ENCODE peak calls at places on chromosomes 7 and 10, in five cellular contexts. S is stimulated activated CD8-positive, alpha-beta memory T cell treated with anti-CD3 and anti-CD28 coated beads, Interleukin-15, amount 100 ng/mL, for 24 hours; Q is activated effector memory CD4-positive, alpha-beta T cell treated with Interleukin-2 at 50 U/mL for 16 hours; O is T-helper 2 cell; G is HTR-8/SVneo. D is an unnamed sample.

GRCh38 chr10:19860107-19860506 is 43.9 kb downstream of the PLXDC2 start:
- DNase-seq in G (no peak), Q (no peak), O (no peak), S (no peak), D (no peak)

GRCh38 chr10:50988792-50989191 is 85.5 kb upstream of the PRKG1 start:
- DNase-seq in O (no peak), G (no peak), S (no peak), Q (no peak), D (no peak)

GRCh38 chr10:119030421-119031250 is 1.1 kb downstream of the NANOS1 start:
- DNase-seq in S (peak), Q (peak), G (no peak), O (peak), D (peak)

GRCh38 chr10:70167246-70167645 is 3.1 kb downstream of the SAR1A start:
- DNase-seq in Q (no peak), G (no peak), S (no peak), O (no peak), D (no peak)

GRCh38 chr7:83468251-83468739 is 180.6 kb downstream of the SEMA3E start:
- DNase-seq in O (no peak), G (peak), S (no peak), Q (no peak), D (no peak)

GRCh38 chr7:24715661-24716479 is 41.4 kb downstream of the GSDME start:
- DNase-seq in S (no peak), G (peak), O (no peak), Q (no peak), D (no peak)

GRCh38 chr7:127955051-127955531 is 76.1 kb downstream of the LRRC4 start:
- DNase-seq in O (no peak), G (no peak), Q (no peak), S (no peak), D (no peak)

GRCh38 chr7:151426486-151426905 is 13.4 kb downstream of the CRYGN start:
- DNase-seq in Q (no peak), G (peak), S (no peak), O (no peak), D (no peak)

GRCh38 chr10:1486841-1487240 is 250.5 kb downstream of the ADARB2 start:
- DNase-seq in S (no peak), Q (no peak), O (no peak), G (no peak), D (no peak)

GRCh38 chr7:50342616-50343114 is 38.1 kb downstream of the IKZF1 start:
- DNase-seq in S (no peak), G (no peak), O (peak), Q (no peak), D (peak)

GRCh38 chr10:113735913-113736312 is 15.6 kb upstream of the PLEKHS1 start:
- DNase-seq in S (no peak), Q (no peak), O (no peak), G (no peak), D (no peak)

GRCh38 chr7:121395494-121395960 is 581 bp downstream of the FAM3C start:
- DNase-seq in G (peak), Q (peak), O (peak), S (no peak), D (peak)

GRCh38 chr7:74365320-74366022 is 76.3 kb downstream of the CLIP2 start:
- DNase-seq in S (no peak), G (peak), O (no peak), Q (no peak), D (no peak)

GRCh38 chr7:26603631-26604030 is 260.8 kb downstream of the SKAP2 start:
- DNase-seq in G (no peak), O (no peak), Q (no peak), S (no peak), D (no peak)

GRCh38 chr10:74213571-74214162 is 62.6 kb downstream of the ADK start:
- DNase-seq in G (peak), Q (peak), O (peak), S (no peak), D (peak)

GRCh38 chr10:102422586-102423129 is 2.0 kb downstream of the FBXL15 start:
- DNase-seq in S (no peak), O (no peak), Q (no peak), G (no peak), D (no peak)

GRCh38 chr10:5965266-5965665 is 12.1 kb downstream of the IL15RA start:
- DNase-seq in G (no peak), Q (no peak), O (no peak), S (no peak), D (no peak)

GRCh38 chr10:119807960-119808697 is 64.5 kb downstream of the MCMBP start:
- DNase-seq in S (no peak), O (no peak), Q (no peak), G (no peak), D (no peak)

GRCh38 chr10:110793887-110794286 is 77.8 kb upstream of the PDCD4 start:
- DNase-seq in Q (no peak), S (no peak), G (no peak), O (no peak), D (no peak)

GRCh38 chr10:31353574-31353973 is 34.6 kb downstream of the ZEB1 start:
- DNase-seq in S (no peak), Q (no peak), O (no peak), G (peak), D (no peak)

GRCh38 chr10:95742529-95742884 is 13.5 kb upstream of the ENTPD1 start:
- DNase-seq in S (no peak), Q (no peak), O (no peak), G (no peak), D (no peak)

GRCh38 chr10:76242956-76243355 is 811.5 kb downstream of the LRMDA start:
- DNase-seq in G (no peak), Q (no peak), O (no peak), S (no peak), D (no peak)

GRCh38 chr10:129993621-129994020 is 29.5 kb upstream of the EBF3 start:
- DNase-seq in O (no peak), Q (no peak), S (no peak), G (no peak), D (no peak)

GRCh38 chr7:2720024-2720423 is 32.0 kb downstream of the AMZ1 start:
- DNase-seq in O (no peak), S (no peak), Q (no peak), G (no peak), D (no peak)

GRCh38 chr7:70710011-70710480 is 421.9 kb upstream of the GALNT17 start:
- DNase-seq in S (no peak), Q (no peak), G (peak), O (no peak), D (no peak)

GRCh38 chr10:70832852-70833542 is 17.2 kb downstream of the SGPL1 start:
- DNase-seq in G (peak), S (no peak), O (no peak), Q (no peak), D (no peak)

GRCh38 chr10:132294561-132295320 is 13.0 kb downstream of the STK32C start:
- DNase-seq in G (no peak), Q (no peak), S (no peak), O (no peak), D (no peak)

GRCh38 chr10:124534231-124534798 is 72.7 kb downstream of the LHPP start:
- DNase-seq in O (no peak), G (no peak), Q (no peak), S (no peak), D (no peak)